ENCODE peak calls at places on chromosomes 7 and 10, in ten cellular contexts. One of them, this sample, is unnamed. For H3K9me3, the result is how much of the 10 kb centered on the place peaks cover.

GRCh38 chr7:117385340-117386124 is 41.8 kb downstream of the ASZ1 start:
- DNase-seq in DND-41: no peak
- DNase-seq in CD8-positive, alpha-beta memory T cell: no peak
- DNase-seq in effector memory CD4-positive, alpha-beta T cell: no peak
- DNase-seq in IMR-90: peak
- DNase-seq in aorta: no peak
- DNase-seq in spleen: no peak
- DNase-seq in body of pancreas: no peak
- DNase-seq in kidney: no peak
- DNase-seq in CD8-positive, alpha-beta T cell: no peak
- DNase-seq in this sample: no peak

GRCh38 chr7:30452278-30452930 is 26.2 kb downstream of the NOD1 start:
- DNase-seq in kidney: no peak
- DNase-seq in CD8-positive, alpha-beta memory T cell: no peak
- DNase-seq in IMR-90: no peak
- DNase-seq in CD8-positive, alpha-beta T cell: no peak
- DNase-seq in DND-41: no peak
- DNase-seq in body of pancreas: no peak
- DNase-seq in effector memory CD4-positive, alpha-beta T cell: no peak
- DNase-seq in aorta: no peak
- DNase-seq in spleen: no peak
- DNase-seq in this sample: no peak

GRCh38 chr7:82904871-82905270 is 257.8 kb downstream of the PCLO start:
- DNase-seq in effector memory CD4-positive, alpha-beta T cell: no peak
- DNase-seq in IMR-90: no peak
- DNase-seq in spleen: no peak
- DNase-seq in aorta: no peak
- DNase-seq in kidney: no peak
- DNase-seq in CD8-positive, alpha-beta memory T cell: no peak
- DNase-seq in DND-41: no peak
- DNase-seq in CD8-positive, alpha-beta T cell: no peak
- DNase-seq in body of pancreas: no peak
- DNase-seq in this sample: no peak

GRCh38 chr10:84188815-84189214 is 5.5 kb upstream of the CDHR1 start:
- DNase-seq in effector memory CD4-positive, alpha-beta T cell: no peak
- DNase-seq in DND-41: no peak
- DNase-seq in CD8-positive, alpha-beta T cell: no peak
- DNase-seq in body of pancreas: no peak
- DNase-seq in kidney: no peak
- DNase-seq in IMR-90: no peak
- DNase-seq in CD8-positive, alpha-beta memory T cell: no peak
- DNase-seq in spleen: peak
- DNase-seq in aorta: no peak
- DNase-seq in this sample: no peak

GRCh38 chr10:17609523-17610079 is 7.6 kb downstream of the HACD1 start:
- DNase-seq in CD8-positive, alpha-beta T cell: no peak
- DNase-seq in effector memory CD4-positive, alpha-beta T cell: no peak
- DNase-seq in DND-41: no peak
- DNase-seq in kidney: no peak
- DNase-seq in spleen: no peak
- DNase-seq in IMR-90: no peak
- DNase-seq in CD8-positive, alpha-beta memory T cell: no peak
- DNase-seq in body of pancreas: no peak
- DNase-seq in aorta: no peak
- DNase-seq in this sample: no peak

GRCh38 chr7:25353191-25353590 is 124.9 kb upstream of the NPVF start:
- DNase-seq in body of pancreas: no peak
- DNase-seq in aorta: no peak
- DNase-seq in CD8-positive, alpha-beta T cell: no peak
- DNase-seq in CD8-positive, alpha-beta memory T cell: no peak
- DNase-seq in spleen: no peak
- DNase-seq in DND-41: no peak
- DNase-seq in IMR-90: no peak
- DNase-seq in effector memory CD4-positive, alpha-beta T cell: no peak
- DNase-seq in kidney: no peak
- DNase-seq in this sample: no peak

GRCh38 chr10:24382596-24382978 is 173.6 kb downstream of the KIAA1217 start:
- DNase-seq in kidney: no peak
- DNase-seq in body of pancreas: no peak
- DNase-seq in spleen: no peak
- DNase-seq in DND-41: no peak
- DNase-seq in CD8-positive, alpha-beta T cell: no peak
- DNase-seq in effector memory CD4-positive, alpha-beta T cell: no peak
- DNase-seq in CD8-positive, alpha-beta memory T cell: no peak
- DNase-seq in aorta: no peak
- DNase-seq in IMR-90: no peak
- DNase-seq in this sample: no peak

GRCh38 chr10:15254808-15255655 is 86.5 kb upstream of the NMT2 start:
- DNase-seq in CD8-positive, alpha-beta memory T cell: no peak
- DNase-seq in CD8-positive, alpha-beta T cell: peak
- DNase-seq in spleen: peak
- DNase-seq in aorta: no peak
- DNase-seq in effector memory CD4-positive, alpha-beta T cell: no peak
- DNase-seq in DND-41: peak
- DNase-seq in kidney: no peak
- DNase-seq in body of pancreas: peak
- DNase-seq in IMR-90: no peak
- DNase-seq in this sample: peak

GRCh38 chr7:114084381-114085312 is 165.8 kb upstream of the PPP1R3A start:
- DNase-seq in effector memory CD4-positive, alpha-beta T cell: no peak
- DNase-seq in aorta: peak
- DNase-seq in CD8-positive, alpha-beta memory T cell: no peak
- DNase-seq in kidney: peak
- DNase-seq in spleen: peak
- DNase-seq in CD8-positive, alpha-beta T cell: no peak
- DNase-seq in DND-41: no peak
- DNase-seq in IMR-90: no peak
- DNase-seq in body of pancreas: peak
- DNase-seq in this sample: no peak

GRCh38 chr7:128453836-128454804 is 1.6 kb upstream of the HILPDA start:
- DNase-seq in DND-41: no peak
- DNase-seq in CD8-positive, alpha-beta memory T cell: no peak
- DNase-seq in body of pancreas: peak
- DNase-seq in IMR-90: peak
- DNase-seq in aorta: peak
- DNase-seq in kidney: peak
- DNase-seq in CD8-positive, alpha-beta T cell: no peak
- DNase-seq in effector memory CD4-positive, alpha-beta T cell: no peak
- DNase-seq in spleen: peak
- DNase-seq in this sample: no peak

GRCh38 chr10:100887761-100888296 is 24.9 kb upstream of the SLF2 start:
- DNase-seq in CD8-positive, alpha-beta memory T cell: no peak
- DNase-seq in effector memory CD4-positive, alpha-beta T cell: no peak
- DNase-seq in aorta: no peak
- DNase-seq in IMR-90: no peak
- DNase-seq in kidney: no peak
- DNase-seq in CD8-positive, alpha-beta T cell: no peak
- DNase-seq in body of pancreas: no peak
- DNase-seq in DND-41: no peak
- DNase-seq in spleen: no peak
- DNase-seq in this sample: no peak

GRCh38 chr7:150351587-150352194 is 10.3 kb upstream of the RARRES2 start:
- DNase-seq in DND-41: no peak
- DNase-seq in aorta: no peak
- DNase-seq in IMR-90: peak
- DNase-seq in effector memory CD4-positive, alpha-beta T cell: no peak
- DNase-seq in kidney: no peak
- DNase-seq in CD8-positive, alpha-beta memory T cell: no peak
- DNase-seq in body of pancreas: no peak
- DNase-seq in CD8-positive, alpha-beta T cell: no peak
- DNase-seq in spleen: no peak
- DNase-seq in this sample: no peak

GRCh38 chr10:119153041-119153440 is 12.5 kb downstream of the SFXN4 start:
- DNase-seq in spleen: no peak
- DNase-seq in CD8-positive, alpha-beta T cell: no peak
- DNase-seq in effector memory CD4-positive, alpha-beta T cell: no peak
- DNase-seq in aorta: no peak
- DNase-seq in kidney: no peak
- DNase-seq in body of pancreas: no peak
- DNase-seq in DND-41: no peak
- DNase-seq in IMR-90: no peak
- DNase-seq in CD8-positive, alpha-beta memory T cell: no peak
- DNase-seq in this sample: no peak

GRCh38 chr10:30763933-30764332 is 134.4 kb upstream of the LYZL2 start:
- DNase-seq in DND-41: no peak
- DNase-seq in CD8-positive, alpha-beta T cell: no peak
- DNase-seq in CD8-positive, alpha-beta memory T cell: no peak
- DNase-seq in effector memory CD4-positive, alpha-beta T cell: no peak
- DNase-seq in kidney: no peak
- DNase-seq in body of pancreas: no peak
- DNase-seq in spleen: no peak
- DNase-seq in aorta: peak
- DNase-seq in IMR-90: no peak
- DNase-seq in this sample: no peak

GRCh38 chr7:35254496-35255416 is 856 bp upstream of the TBX20 start:
- DNase-seq in aorta: no peak
- DNase-seq in IMR-90: no peak
- DNase-seq in spleen: no peak
- DNase-seq in kidney: no peak
- DNase-seq in body of pancreas: no peak
- DNase-seq in DND-41: no peak
- DNase-seq in CD8-positive, alpha-beta T cell: no peak
- DNase-seq in CD8-positive, alpha-beta memory T cell: no peak
- DNase-seq in effector memory CD4-positive, alpha-beta T cell: no peak
- DNase-seq in this sample: no peak

GRCh38 chr7:35251606-35252310 is 2.1 kb downstream of the TBX20 start:
- DNase-seq in aorta: no peak
- DNase-seq in DND-41: no peak
- DNase-seq in body of pancreas: no peak
- DNase-seq in kidney: no peak
- DNase-seq in effector memory CD4-positive, alpha-beta T cell: no peak
- DNase-seq in spleen: no peak
- DNase-seq in CD8-positive, alpha-beta memory T cell: no peak
- DNase-seq in IMR-90: no peak
- DNase-seq in CD8-positive, alpha-beta T cell: no peak
- DNase-seq in this sample: no peak

GRCh38 chr7:35252584-35252983 is 1.3 kb downstream of the TBX20 start:
- DNase-seq in kidney: no peak
- DNase-seq in CD8-positive, alpha-beta T cell: no peak
- DNase-seq in effector memory CD4-positive, alpha-beta T cell: no peak
- DNase-seq in CD8-positive, alpha-beta memory T cell: no peak
- DNase-seq in body of pancreas: no peak
- DNase-seq in aorta: no peak
- DNase-seq in DND-41: no peak
- DNase-seq in spleen: no peak
- DNase-seq in IMR-90: no peak
- DNase-seq in this sample: no peak

GRCh38 chr7:35253680-35254495 is at the start of gene TBX20:
- DNase-seq in kidney: peak
- DNase-seq in spleen: peak
- DNase-seq in IMR-90: peak
- DNase-seq in CD8-positive, alpha-beta memory T cell: no peak
- DNase-seq in DND-41: no peak
- DNase-seq in effector memory CD4-positive, alpha-beta T cell: no peak
- DNase-seq in aorta: peak
- DNase-seq in CD8-positive, alpha-beta T cell: no peak
- DNase-seq in body of pancreas: peak
- DNase-seq in this sample: peak

DNA sequence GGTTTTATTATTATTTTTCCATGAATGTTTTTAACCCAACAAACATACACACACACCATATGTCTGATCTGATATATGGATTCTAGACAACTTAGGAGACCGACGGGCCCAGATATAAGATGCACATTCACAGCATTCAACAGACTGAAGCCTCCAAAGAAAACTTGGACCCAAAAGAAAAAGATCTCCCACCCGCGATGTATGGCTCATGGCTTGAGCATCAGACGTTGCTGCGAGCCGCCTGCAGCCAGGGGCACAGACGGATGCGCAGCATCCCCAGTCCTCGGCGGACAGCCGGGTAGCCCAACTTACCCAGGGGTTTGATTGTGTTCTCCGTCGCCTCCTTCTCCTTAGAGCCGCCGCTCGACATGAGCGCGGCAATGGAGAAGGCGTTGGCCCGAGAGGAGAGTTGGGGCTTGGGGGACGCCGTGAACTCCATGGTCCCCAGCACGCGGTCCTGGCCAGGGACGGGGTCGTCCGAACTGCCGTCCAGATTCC is 669 bp downstream of the TBX20 start:
- DNase-seq in CD8-positive, alpha-beta T cell: no peak
- DNase-seq in DND-41: no peak
- DNase-seq in body of pancreas: no peak
- DNase-seq in spleen: no peak
- DNase-seq in aorta: no peak
- DNase-seq in kidney: no peak
- DNase-seq in effector memory CD4-positive, alpha-beta T cell: no peak
- DNase-seq in IMR-90: no peak
- DNase-seq in CD8-positive, alpha-beta memory T cell: no peak
- DNase-seq in this sample: no peak
- H3K4me3 ChIP-seq in CD8-positive, alpha-beta T cell: no peak
- H3K4me3 ChIP-seq in DND-41: no peak
- H3K4me3 ChIP-seq in body of pancreas: no peak
- H3K4me3 ChIP-seq in spleen: peak
- H3K4me3 ChIP-seq in aorta: peak
- H3K4me3 ChIP-seq in kidney: no peak
- H3K4me3 ChIP-seq in effector memory CD4-positive, alpha-beta T cell: no peak
- H3K4me3 ChIP-seq in IMR-90: no peak
- H3K4me3 ChIP-seq in CD8-positive, alpha-beta memory T cell: no peak
- H3K4me3 ChIP-seq in this sample: peak

GRCh38 chr7:922334-923107 is 32.0 kb downstream of the ADAP1 start:
- DNase-seq in effector memory CD4-positive, alpha-beta T cell: no peak
- DNase-seq in CD8-positive, alpha-beta T cell: peak
- DNase-seq in kidney: peak
- DNase-seq in IMR-90: no peak
- DNase-seq in spleen: peak
- DNase-seq in body of pancreas: peak
- DNase-seq in CD8-positive, alpha-beta memory T cell: peak
- DNase-seq in aorta: peak
- DNase-seq in DND-41: no peak
- DNase-seq in this sample: peak
- H3K27ac ChIP-seq in effector memory CD4-positive, alpha-beta T cell: peak
- H3K27ac ChIP-seq in CD8-positive, alpha-beta T cell: peak
- H3K27ac ChIP-seq in kidney: no peak
- H3K27ac ChIP-seq in IMR-90: no peak
- H3K27ac ChIP-seq in spleen: peak
- H3K27ac ChIP-seq in body of pancreas: no peak
- H3K27ac ChIP-seq in CD8-positive, alpha-beta memory T cell: peak
- H3K27ac ChIP-seq in aorta: no peak
- H3K27ac ChIP-seq in DND-41: peak
- H3K27ac ChIP-seq in this sample: peak

GRCh38 chr10:34656676-34657075 is 158.4 kb downstream of the PARD3 start:
- DNase-seq in CD8-positive, alpha-beta T cell: no peak
- DNase-seq in IMR-90: no peak
- DNase-seq in DND-41: no peak
- DNase-seq in spleen: no peak
- DNase-seq in aorta: no peak
- DNase-seq in kidney: no peak
- DNase-seq in effector memory CD4-positive, alpha-beta T cell: no peak
- DNase-seq in CD8-positive, alpha-beta memory T cell: no peak
- DNase-seq in body of pancreas: no peak
- DNase-seq in this sample: no peak
- H3K9me3 ChIP-seq in CD8-positive, alpha-beta T cell: under half
- H3K9me3 ChIP-seq in IMR-90: under half
- H3K9me3 ChIP-seq in DND-41: under half
- H3K9me3 ChIP-seq in spleen: under half
- H3K9me3 ChIP-seq in aorta: under half
- H3K9me3 ChIP-seq in kidney: under half
- H3K9me3 ChIP-seq in effector memory CD4-positive, alpha-beta T cell: under half
- H3K9me3 ChIP-seq in CD8-positive, alpha-beta memory T cell: under half
- H3K9me3 ChIP-seq in body of pancreas: under half
- H3K9me3 ChIP-seq in this sample: under half

GRCh38 chr7:130071701-130072622 is 1.6 kb downstream of the KLHDC10 start:
- DNase-seq in IMR-90: peak
- DNase-seq in kidney: no peak
- DNase-seq in CD8-positive, alpha-beta memory T cell: peak
- DNase-seq in spleen: no peak
- DNase-seq in effector memory CD4-positive, alpha-beta T cell: peak
- DNase-seq in body of pancreas: peak
- DNase-seq in CD8-positive, alpha-beta T cell: peak
- DNase-seq in DND-41: peak
- DNase-seq in aorta: no peak
- DNase-seq in this sample: peak
- H3K4me3 ChIP-seq in IMR-90: no peak
- H3K4me3 ChIP-seq in kidney: peak
- H3K4me3 ChIP-seq in CD8-positive, alpha-beta memory T cell: peak
- H3K4me3 ChIP-seq in spleen: peak
- H3K4me3 ChIP-seq in effector memory CD4-positive, alpha-beta T cell: peak
- H3K4me3 ChIP-seq in body of pancreas: peak
- H3K4me3 ChIP-seq in CD8-positive, alpha-beta T cell: peak
- H3K4me3 ChIP-seq in DND-41: peak
- H3K4me3 ChIP-seq in aorta: no peak
- H3K4me3 ChIP-seq in this sample: peak

This sample was measured in CD4-positive, CD25-positive, alpha-beta regulatory T cell.